ENCODE peak calls at places on chromosomes 12 and 14, in seven cellular contexts. One of them, this sample, is unnamed.
A peak's percentile ranks its signal among the peaks of the same experiment; 100 is the strongest.

GRCh38 chr14:33515441-33515840 is 435.4 kb downstream of the EGLN3 start:
- DNase-seq in breast epithelium: no peak
- DNase-seq in WERI-Rb-1: no peak
- DNase-seq in GM12865: no peak
- DNase-seq in uterus: no peak
- DNase-seq in PC-9: no peak
- DNase-seq in ovary: no peak
- DNase-seq in this sample: no peak

GRCh38 chr14:83470466-83470865 is 1936.8 kb upstream of the SEL1L start:
- DNase-seq in ovary: no peak
- DNase-seq in uterus: no peak
- DNase-seq in breast epithelium: no peak
- DNase-seq in WERI-Rb-1: no peak
- DNase-seq in PC-9: no peak
- DNase-seq in GM12865: no peak
- DNase-seq in this sample: no peak

GRCh38 chr12:9323144-9323681 is 115.0 kb upstream of the PZP start:
- DNase-seq in breast epithelium: no peak
- DNase-seq in WERI-Rb-1: no peak
- DNase-seq in PC-9: no peak
- DNase-seq in uterus: no peak
- DNase-seq in GM12865: no peak
- DNase-seq in ovary: no peak
- DNase-seq in this sample: no peak

GRCh38 chr12:77070382-77071294 is 5.3 kb upstream of the E2F7 start:
- DNase-seq in PC-9: no peak
- DNase-seq in uterus: no peak
- DNase-seq in breast epithelium: no peak
- DNase-seq in ovary: no peak
- DNase-seq in WERI-Rb-1: no peak
- DNase-seq in GM12865: peak; percentile 51
- DNase-seq in this sample: no peak

GRCh38 chr12:64120568-64120967 is 101.5 kb downstream of the KICS2 start:
- DNase-seq in WERI-Rb-1: no peak
- DNase-seq in GM12865: no peak
- DNase-seq in uterus: no peak
- DNase-seq in ovary: no peak
- DNase-seq in PC-9: peak; percentile 80
- DNase-seq in breast epithelium: no peak
- DNase-seq in this sample: no peak

GRCh38 chr14:69335421-69335820 is 62.7 kb downstream of the ERH start:
- DNase-seq in ovary: no peak
- DNase-seq in GM12865: no peak
- DNase-seq in WERI-Rb-1: no peak
- DNase-seq in uterus: no peak
- DNase-seq in breast epithelium: peak; percentile 84
- DNase-seq in PC-9: peak; percentile 78
- DNase-seq in this sample: no peak

GRCh38 chr12:11607313-11608081 is 42.0 kb upstream of the ETV6 start:
- DNase-seq in WERI-Rb-1: no peak
- DNase-seq in GM12865: no peak
- DNase-seq in uterus: no peak
- DNase-seq in breast epithelium: no peak
- DNase-seq in PC-9: peak; percentile 60
- DNase-seq in ovary: no peak
- DNase-seq in this sample: no peak

GRCh38 chr12:82225871-82226270 is 132.3 kb downstream of the CCDC59 start:
- DNase-seq in PC-9: no peak
- DNase-seq in uterus: no peak
- DNase-seq in breast epithelium: no peak
- DNase-seq in ovary: no peak
- DNase-seq in GM12865: no peak
- DNase-seq in WERI-Rb-1: no peak
- DNase-seq in this sample: no peak

GRCh38 chr12:70842136-70842535 is 78.4 kb downstream of the PTPRR start:
- DNase-seq in ovary: no peak
- DNase-seq in breast epithelium: no peak
- DNase-seq in PC-9: no peak
- DNase-seq in GM12865: no peak
- DNase-seq in uterus: no peak
- DNase-seq in WERI-Rb-1: no peak
- DNase-seq in this sample: no peak

GRCh38 chr12:77724367-77724957 is 106.2 kb upstream of the NAV3 start:
- DNase-seq in uterus: no peak
- DNase-seq in PC-9: no peak
- DNase-seq in breast epithelium: no peak
- DNase-seq in GM12865: peak; percentile 55
- DNase-seq in WERI-Rb-1: peak; percentile 16
- DNase-seq in ovary: no peak
- DNase-seq in this sample: no peak

GRCh38 chr14:104863131-104863862 is 1.8 kb upstream of the CEP170B start:
- DNase-seq in breast epithelium: no peak
- DNase-seq in PC-9: no peak
- DNase-seq in ovary: no peak
- DNase-seq in WERI-Rb-1: no peak
- DNase-seq in uterus: no peak
- DNase-seq in GM12865: no peak
- DNase-seq in this sample: no peak

GRCh38 chr14:104973215-104974145 is 4.7 kb downstream of the AHNAK2 start:
- DNase-seq in GM12865: no peak
- DNase-seq in WERI-Rb-1: peak; percentile 10
- DNase-seq in PC-9: peak; percentile 97
- DNase-seq in breast epithelium: peak; percentile 93
- DNase-seq in uterus: peak; percentile 90
- DNase-seq in ovary: peak; percentile 85
- DNase-seq in this sample: peak; percentile 71

GRCh38 chr12:118033902-118034301 is 17.4 kb downstream of the RFC5 start:
- DNase-seq in breast epithelium: no peak
- DNase-seq in PC-9: peak; percentile 51
- DNase-seq in WERI-Rb-1: no peak
- DNase-seq in ovary: no peak
- DNase-seq in GM12865: no peak
- DNase-seq in uterus: no peak
- DNase-seq in this sample: no peak

GRCh38 chr14:55077155-55077554 is 25.7 kb downstream of the MAPK1IP1L start:
- DNase-seq in ovary: no peak
- DNase-seq in WERI-Rb-1: no peak
- DNase-seq in GM12865: peak; percentile 71
- DNase-seq in breast epithelium: peak; percentile 27
- DNase-seq in uterus: no peak
- DNase-seq in PC-9: peak; percentile 46
- DNase-seq in this sample: no peak

GRCh38 chr12:75479963-75480461 is 543 bp upstream of the GLIPR1 start:
- DNase-seq in GM12865: peak; percentile 60
- DNase-seq in PC-9: no peak
- DNase-seq in breast epithelium: no peak
- DNase-seq in ovary: no peak
- DNase-seq in uterus: no peak
- DNase-seq in WERI-Rb-1: no peak
- DNase-seq in this sample: no peak

GRCh38 chr14:24941719-24942118 is 108.2 kb downstream of the STXBP6 start:
- DNase-seq in WERI-Rb-1: no peak
- DNase-seq in uterus: no peak
- DNase-seq in GM12865: peak; percentile 58
- DNase-seq in PC-9: no peak
- DNase-seq in breast epithelium: no peak
- DNase-seq in ovary: no peak
- DNase-seq in this sample: no peak

GRCh38 chr12:41189395-41190251 is 1.5 kb downstream of the PDZRN4 start:
- DNase-seq in ovary: peak; percentile 43
- DNase-seq in breast epithelium: no peak
- DNase-seq in uterus: no peak
- DNase-seq in WERI-Rb-1: no peak
- DNase-seq in PC-9: no peak
- DNase-seq in GM12865: no peak
- DNase-seq in this sample: no peak

GRCh38 chr14:89425931-89426330 is 8.9 kb upstream of the FOXN3 start:
- DNase-seq in WERI-Rb-1: no peak
- DNase-seq in uterus: no peak
- DNase-seq in breast epithelium: no peak
- DNase-seq in ovary: no peak
- DNase-seq in PC-9: no peak
- DNase-seq in GM12865: peak; percentile 88
- DNase-seq in this sample: peak; percentile 64

GRCh38 chr12:124734224-124734788 is 129.4 kb downstream of the SCARB1 start:
- DNase-seq in uterus: no peak
- DNase-seq in ovary: no peak
- DNase-seq in PC-9: no peak
- DNase-seq in breast epithelium: no peak
- DNase-seq in WERI-Rb-1: peak; percentile 90
- DNase-seq in GM12865: no peak
- DNase-seq in this sample: peak; percentile 49

DNA sequence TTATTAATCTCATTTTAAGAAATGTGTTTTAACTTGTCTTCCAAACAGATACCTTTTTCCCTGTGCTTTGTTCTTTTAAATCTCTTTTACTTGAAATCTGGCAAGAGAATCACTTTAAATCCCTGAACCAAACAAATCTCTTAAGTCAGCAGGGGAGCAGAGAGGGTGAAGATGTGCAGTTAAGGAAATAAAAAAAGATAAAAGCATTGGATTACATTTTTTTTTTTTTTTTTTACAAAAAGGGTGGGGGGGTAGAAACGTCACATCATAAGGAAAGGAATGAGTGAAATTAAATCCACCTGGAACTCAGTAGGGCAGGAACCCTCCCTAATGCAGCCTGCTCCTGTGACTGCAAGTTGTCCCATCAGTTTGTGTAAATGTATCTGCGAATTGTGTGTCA is 1.4 kb downstream of the TTC6 start:
- DNase-seq in breast epithelium: no peak
- DNase-seq in PC-9: no peak
- DNase-seq in GM12865: no peak
- DNase-seq in WERI-Rb-1: no peak
- DNase-seq in uterus: no peak
- DNase-seq in ovary: no peak
- DNase-seq in this sample: no peak
- H3K4me3 ChIP-seq in breast epithelium: peak overlapping the region; percentile 55
- H3K4me3 ChIP-seq in PC-9: peak overlapping the region; percentile 78
- H3K4me3 ChIP-seq in GM12865: no peak overlapping the region
- H3K4me3 ChIP-seq in WERI-Rb-1: no peak overlapping the region
- H3K4me3 ChIP-seq in uterus: no peak overlapping the region
- H3K4me3 ChIP-seq in ovary: no peak overlapping the region
- H3K4me3 ChIP-seq in this sample: no peak overlapping the region

GRCh38 chr14:74476607-74477006 is 16.5 kb downstream of the NPC2 start:
- DNase-seq in breast epithelium: no peak
- DNase-seq in GM12865: no peak
- DNase-seq in uterus: no peak
- DNase-seq in PC-9: no peak
- DNase-seq in WERI-Rb-1: no peak
- DNase-seq in ovary: no peak
- DNase-seq in this sample: no peak

GRCh38 chr14:74478996-74479635 is 14.0 kb downstream of the NPC2 start:
- DNase-seq in PC-9: no peak
- DNase-seq in uterus: no peak
- DNase-seq in breast epithelium: no peak
- DNase-seq in GM12865: no peak
- DNase-seq in WERI-Rb-1: peak; percentile 49
- DNase-seq in ovary: no peak
- DNase-seq in this sample: no peak

GRCh38 chr14:74474376-74474775 is 18.7 kb downstream of the NPC2 start:
- DNase-seq in ovary: no peak
- DNase-seq in uterus: no peak
- DNase-seq in breast epithelium: no peak
- DNase-seq in PC-9: no peak
- DNase-seq in GM12865: no peak
- DNase-seq in WERI-Rb-1: peak; percentile 89
- DNase-seq in this sample: peak; percentile 26

GRCh38 chr14:74475678-74476077 is 17.4 kb downstream of the NPC2 start:
- DNase-seq in uterus: no peak
- DNase-seq in breast epithelium: no peak
- DNase-seq in ovary: no peak
- DNase-seq in GM12865: no peak
- DNase-seq in WERI-Rb-1: peak; percentile 45
- DNase-seq in PC-9: no peak
- DNase-seq in this sample: no peak

DNA sequence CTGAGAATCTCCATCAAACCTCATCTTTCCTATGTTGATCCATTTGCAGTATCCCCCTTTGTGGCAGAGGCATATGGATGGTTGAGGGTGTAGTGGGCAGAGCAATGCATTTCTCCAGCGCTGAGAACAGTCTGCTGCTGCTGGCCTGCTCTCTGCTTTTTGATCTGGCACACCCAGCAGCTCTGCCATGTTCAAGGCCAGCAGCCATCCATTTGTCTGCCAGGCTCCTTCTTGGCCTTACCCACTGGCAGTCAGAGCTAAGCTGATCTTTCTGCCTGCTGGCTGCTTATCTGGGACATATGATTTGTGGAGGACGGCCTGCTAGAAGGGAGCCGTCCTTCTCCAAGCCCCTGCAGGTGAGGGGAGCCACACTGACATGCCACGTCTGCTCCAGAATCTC is 17.0 kb downstream of the NPC2 start:
- DNase-seq in PC-9: no peak
- DNase-seq in uterus: no peak
- DNase-seq in ovary: no peak
- DNase-seq in WERI-Rb-1: peak; percentile 41
- DNase-seq in GM12865: no peak
- DNase-seq in breast epithelium: no peak
- DNase-seq in this sample: no peak
- H3K4me3 ChIP-seq in PC-9: no peak overlapping the region
- H3K4me3 ChIP-seq in uterus: no peak overlapping the region
- H3K4me3 ChIP-seq in ovary: no peak overlapping the region
- H3K4me3 ChIP-seq in WERI-Rb-1: no peak overlapping the region
- H3K4me3 ChIP-seq in GM12865: no peak overlapping the region
- H3K4me3 ChIP-seq in breast epithelium: no peak overlapping the region
- H3K4me3 ChIP-seq in this sample: no peak overlapping the region

GRCh38 chr12:62258231-62258630 is 2.0 kb upstream of the USP15 start:
- DNase-seq in breast epithelium: no peak
- DNase-seq in ovary: no peak
- DNase-seq in uterus: no peak
- DNase-seq in PC-9: no peak
- DNase-seq in WERI-Rb-1: no peak
- DNase-seq in GM12865: no peak
- DNase-seq in this sample: no peak
- H3K4me3 ChIP-seq in breast epithelium: no peak overlapping the region
- H3K4me3 ChIP-seq in ovary: no peak overlapping the region
- H3K4me3 ChIP-seq in uterus: no peak overlapping the region
- H3K4me3 ChIP-seq in PC-9: no peak overlapping the region
- H3K4me3 ChIP-seq in WERI-Rb-1: no peak overlapping the region
- H3K4me3 ChIP-seq in GM12865: no peak overlapping the region
- H3K4me3 ChIP-seq in this sample: no peak overlapping the region

GRCh38 chr12:92496790-92497189 is 206.0 kb upstream of the PLEKHG7 start:
- DNase-seq in WERI-Rb-1: no peak
- DNase-seq in GM12865: peak; percentile 83
- DNase-seq in breast epithelium: no peak
- DNase-seq in uterus: no peak
- DNase-seq in ovary: no peak
- DNase-seq in PC-9: no peak
- DNase-seq in this sample: no peak

GRCh38 chr12:92488735-92489134 is 214.1 kb upstream of the PLEKHG7 start:
- DNase-seq in ovary: no peak
- DNase-seq in breast epithelium: no peak
- DNase-seq in WERI-Rb-1: no peak
- DNase-seq in PC-9: no peak
- DNase-seq in GM12865: no peak
- DNase-seq in uterus: no peak
- DNase-seq in this sample: no peak

GRCh38 chr12:92495108-92495507 is 207.7 kb upstream of the PLEKHG7 start:
- DNase-seq in WERI-Rb-1: no peak
- DNase-seq in GM12865: peak; percentile 51
- DNase-seq in PC-9: no peak
- DNase-seq in breast epithelium: no peak
- DNase-seq in ovary: no peak
- DNase-seq in uterus: no peak
- DNase-seq in this sample: no peak

GRCh38 chr12:92492291-92492690 is 210.5 kb upstream of the PLEKHG7 start:
- DNase-seq in breast epithelium: no peak
- DNase-seq in ovary: no peak
- DNase-seq in WERI-Rb-1: no peak
- DNase-seq in uterus: no peak
- DNase-seq in PC-9: no peak
- DNase-seq in GM12865: peak; percentile 44
- DNase-seq in this sample: no peak

GRCh38 chr12:92493816-92494215 is 209.0 kb upstream of the PLEKHG7 start:
- DNase-seq in breast epithelium: no peak
- DNase-seq in GM12865: peak; percentile 86
- DNase-seq in PC-9: no peak
- DNase-seq in uterus: no peak
- DNase-seq in WERI-Rb-1: no peak
- DNase-seq in ovary: no peak
- DNase-seq in this sample: no peak
- H3K4me3 ChIP-seq in breast epithelium: no peak overlapping the region
- H3K4me3 ChIP-seq in GM12865: no peak overlapping the region
- H3K4me3 ChIP-seq in PC-9: no peak overlapping the region
- H3K4me3 ChIP-seq in uterus: no peak overlapping the region
- H3K4me3 ChIP-seq in WERI-Rb-1: no peak overlapping the region
- H3K4me3 ChIP-seq in ovary: no peak overlapping the region
- H3K4me3 ChIP-seq in this sample: no peak overlapping the region

This sample was measured in gastrocnemius medialis.